ENCODE peak calls at places on chromosomes 16 and 17, in ten cellular contexts. M is HCT116; G is kidney epithelial cell; L is prostate gland; N is heart right ventricle; O is IMR-90; B is CD8-positive, alpha-beta T cell; R is endothelial cell of umbilical vein; E is CD4-positive, alpha-beta memory T cell; Q is mesenchymal stem cell. A is an unnamed sample.

GRCh38 chr16:46620265-46621005 is 744 bp downstream of the SHCBP1 start:
- DNase-seq in M (no peak), G (no peak), L (no peak), N (no peak), O (no peak), B (no peak), R (peak), E (no peak), Q (peak), A (no peak)

GRCh38 chr17:76530826-76531500 is 6.5 kb downstream of the CYGB start:
- DNase-seq in M (no peak), G (no peak), L (no peak), N (no peak), O (no peak), B (no peak), R (no peak), E (no peak), Q (no peak), A (no peak)

GRCh38 chr17:8150194-8151119 is 1.7 kb downstream of the PER1 start:
- DNase-seq in M (no peak), G (no peak), L (no peak), N (peak), O (no peak), B (no peak), R (no peak), E (no peak), Q (no peak), A (no peak)

GRCh38 chr17:48488548-48489106 is 42.2 kb downstream of the HOXB1 start:
- DNase-seq in M (no peak), G (no peak), L (no peak), N (no peak), O (no peak), B (no peak), R (no peak), E (no peak), Q (no peak), A (no peak)

GRCh38 chr17:3964203-3965122 is at the start of gene ATP2A3:
- DNase-seq in M (no peak), G (no peak), L (no peak), N (no peak), O (no peak), B (peak), R (no peak), E (peak), Q (peak), A (no peak)

GRCh38 chr17:77528516-77529327 is 388.0 kb downstream of the SEC14L1 start:
- DNase-seq in M (no peak), G (no peak), L (no peak), N (no peak), O (no peak), B (no peak), R (no peak), E (no peak), Q (no peak), A (no peak)

GRCh38 chr16:31451681-31452351 is 7.5 kb upstream of the ARMC5 start:
- DNase-seq in M (peak), G (no peak), L (peak), N (peak), O (peak), B (no peak), R (peak), E (no peak), Q (peak), A (no peak)

GRCh38 chr16:51149721-51150158 is 1.3 kb downstream of the SALL1 start:
- DNase-seq in M (no peak), G (no peak), L (no peak), N (no peak), O (no peak), B (no peak), R (no peak), E (no peak), Q (peak), A (no peak)

GRCh38 chr17:18184143-18185007 is 747 bp downstream of the ALKBH5 start:
- DNase-seq in M (no peak), G (no peak), L (peak), N (peak), O (peak), B (peak), R (peak), E (peak), Q (peak), A (peak)

GRCh38 chr17:67013891-67014290 is 30.5 kb upstream of the CACNG1 start:
- DNase-seq in M (no peak), G (no peak), L (no peak), N (no peak), O (no peak), B (no peak), R (no peak), E (no peak), Q (no peak), A (no peak)

GRCh38 chr16:3383045-3383448 is 17.8 kb downstream of the ZSCAN32 start:
- DNase-seq in M (no peak), G (no peak), L (no peak), N (no peak), O (no peak), B (no peak), R (no peak), E (no peak), Q (peak), A (no peak)
- H3K4me3 ChIP-seq in M (no peak), G (no peak), L (no peak), N (no peak), O (no peak), B (peak), R (no peak), E (peak), Q (peak), A (no peak)

GRCh38 chr17:39196191-39196819 is 1.2 kb downstream of the CACNB1 start:
- DNase-seq in M (no peak), G (no peak), L (no peak), N (no peak), O (no peak), B (no peak), R (no peak), E (no peak), Q (no peak), A (no peak)

GRCh38 chr17:39194089-39194984 is 3.1 kb downstream of the CACNB1 start:
- DNase-seq in M (no peak), G (no peak), L (no peak), N (peak), O (peak), B (no peak), R (no peak), E (no peak), Q (peak), A (peak)

GRCh38 chr17:39196820-39197331 is 593 bp downstream of the CACNB1 start:
- DNase-seq in M (no peak), G (no peak), L (no peak), N (peak), O (no peak), B (no peak), R (no peak), E (no peak), Q (no peak), A (peak)

GRCh38 chr17:39194985-39195524 is 2.4 kb downstream of the CACNB1 start:
- DNase-seq in M (no peak), G (no peak), L (no peak), N (no peak), O (no peak), B (no peak), R (no peak), E (no peak), Q (no peak), A (no peak)

DNA sequence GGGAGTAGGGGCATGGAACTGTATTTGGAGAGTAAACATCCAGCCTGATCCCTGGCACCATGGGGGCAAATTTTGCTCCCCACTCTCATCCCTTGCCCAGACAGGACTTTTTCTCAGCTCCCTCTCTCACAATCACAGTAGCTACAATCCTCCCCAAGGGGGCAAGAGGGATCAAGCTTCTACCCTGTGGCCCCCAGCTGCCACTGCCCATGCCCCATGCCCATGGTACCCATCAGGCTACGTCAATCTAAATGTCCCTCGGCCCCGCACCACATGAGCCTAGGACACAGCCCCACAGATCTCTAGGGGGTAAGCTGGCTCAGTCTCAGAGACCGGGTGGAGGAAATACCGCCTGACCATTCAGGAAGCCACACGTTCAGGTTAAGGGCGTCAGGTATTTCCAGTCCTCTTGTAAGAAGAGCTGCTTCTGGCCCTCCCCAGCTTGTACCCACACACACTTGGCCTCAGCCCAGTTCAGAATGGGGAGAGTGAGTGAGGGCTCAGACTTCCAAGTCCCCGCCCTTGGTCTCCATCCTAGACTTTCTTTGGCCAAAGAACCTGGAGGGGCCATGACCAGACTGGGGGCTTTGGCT is 1.8 kb downstream of the CACNB1 start:
- DNase-seq in M (no peak), G (no peak), L (no peak), N (no peak), O (no peak), B (no peak), R (no peak), E (peak), Q (no peak), A (peak)
- H3K4me3 ChIP-seq in M (no peak), G (no peak), L (no peak), N (no peak), O (no peak), B (no peak), R (no peak), E (peak), Q (peak), A (no peak)

GRCh38 chr17:57467801-57468200 is 211.5 kb downstream of the MSI2 start:
- DNase-seq in M (no peak), G (no peak), L (no peak), N (no peak), O (no peak), B (no peak), R (no peak), E (no peak), Q (no peak), A (no peak)
- H3K4me3 ChIP-seq in M (no peak), G (no peak), L (no peak), N (no peak), O (no peak), B (no peak), R (no peak), E (no peak), Q (no peak), A (no peak)

DNA sequence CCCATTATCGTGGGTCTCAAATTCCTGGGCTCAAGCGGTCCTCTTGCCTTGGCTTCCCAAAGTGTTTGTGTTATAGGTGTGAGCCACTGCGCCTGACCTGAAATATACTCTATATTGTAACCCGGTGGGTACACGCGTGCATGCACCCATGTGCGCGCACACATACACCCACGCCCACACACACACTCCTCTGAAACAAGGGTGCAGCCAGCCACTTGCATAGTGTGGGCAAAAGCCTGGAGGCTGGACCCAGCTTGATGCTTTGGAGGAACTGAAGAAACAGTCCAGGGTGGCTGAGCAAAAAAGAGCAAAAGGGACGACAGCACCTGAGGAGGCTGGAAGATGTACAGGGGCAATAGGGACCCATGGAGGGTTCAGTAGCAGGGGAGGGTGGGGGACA is 29.9 kb downstream of the NAGPA start:
- DNase-seq in M (no peak), G (no peak), L (no peak), N (no peak), O (no peak), B (no peak), R (no peak), E (no peak), Q (no peak), A (no peak)
- H3K4me3 ChIP-seq in M (no peak), G (no peak), L (no peak), N (peak), O (no peak), B (no peak), R (no peak), E (no peak), Q (no peak), A (no peak)

DNA sequence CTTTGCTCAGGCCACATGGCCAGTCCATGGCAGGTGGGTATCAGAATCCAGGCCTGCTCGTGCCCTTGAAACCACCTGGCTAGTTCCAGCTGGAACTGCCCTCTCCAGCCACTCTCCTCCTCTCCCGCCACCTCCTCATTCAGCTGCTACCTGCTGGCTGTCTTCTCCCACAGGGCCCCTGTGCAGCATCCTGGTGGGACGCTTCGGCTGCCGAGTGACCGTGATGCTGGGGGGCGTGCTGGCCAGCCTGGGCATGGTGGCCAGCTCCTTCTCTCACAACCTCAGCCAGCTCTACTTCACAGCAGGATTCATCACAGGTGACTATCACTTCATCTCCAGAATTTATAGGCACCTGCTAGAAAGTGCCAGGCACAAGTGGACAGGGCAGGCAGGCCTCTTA is 10.1 kb downstream of the SLC16A5 start:
- DNase-seq in M (no peak), G (no peak), L (no peak), N (no peak), O (no peak), B (no peak), R (no peak), E (no peak), Q (no peak), A (no peak)
- H3K4me3 ChIP-seq in M (no peak), G (no peak), L (no peak), N (no peak), O (no peak), B (no peak), R (no peak), E (no peak), Q (no peak), A (no peak)

DNA sequence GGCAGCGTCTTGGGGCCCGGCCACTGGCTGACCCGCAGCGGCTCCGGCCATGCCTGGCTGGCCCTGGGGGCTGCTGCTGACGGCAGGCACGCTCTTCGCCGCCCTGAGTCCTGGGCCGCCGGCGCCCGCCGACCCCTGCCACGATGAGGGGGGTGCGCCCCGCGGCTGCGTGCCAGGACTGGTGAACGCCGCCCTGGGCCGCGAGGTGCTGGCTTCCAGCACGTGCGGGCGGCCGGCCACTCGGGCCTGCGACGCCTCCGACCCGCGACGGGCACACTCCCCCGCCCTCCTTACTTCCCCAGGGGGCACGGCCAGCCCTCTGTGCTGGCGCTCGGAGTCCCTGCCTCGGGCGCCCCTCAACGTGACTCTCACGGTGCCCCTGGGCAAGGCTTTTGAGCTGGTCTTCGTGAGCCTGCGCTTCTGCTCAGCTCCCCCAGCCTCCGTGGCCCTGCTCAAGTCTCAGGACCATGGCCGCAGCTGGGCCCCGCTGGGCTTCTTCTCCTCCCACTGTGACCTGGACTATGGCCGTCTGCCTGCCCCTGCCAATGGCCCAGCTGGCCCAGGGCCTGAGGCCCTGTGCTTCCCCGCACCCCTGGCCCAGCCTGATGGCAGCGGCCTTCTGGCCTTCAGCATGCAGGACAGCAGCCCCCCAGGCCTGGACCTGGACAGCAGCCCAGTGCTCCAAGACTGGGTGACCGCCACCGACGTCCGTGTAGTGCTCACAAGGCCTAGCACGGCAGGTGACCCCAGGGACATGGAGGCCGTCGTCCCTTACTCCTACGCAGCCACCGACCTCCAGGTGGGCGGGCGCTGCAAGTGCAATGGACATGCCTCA is 773 bp downstream of the NTN3 start:
- DNase-seq in M (no peak), G (no peak), L (no peak), N (no peak), O (no peak), B (no peak), R (no peak), E (no peak), Q (no peak), A (no peak)
- H3K4me3 ChIP-seq in M (no peak), G (peak), L (no peak), N (peak), O (peak), B (no peak), R (no peak), E (no peak), Q (no peak), A (no peak)

GRCh38 chr17:27489045-27489715 is 32.9 kb downstream of the KSR1 start:
- DNase-seq in M (no peak), G (no peak), L (peak), N (peak), O (peak), B (no peak), R (no peak), E (no peak), Q (peak), A (peak)
- H3K4me3 ChIP-seq in M (no peak), G (no peak), L (no peak), N (no peak), O (no peak), B (no peak), R (no peak), E (no peak), Q (peak), A (no peak)

A was measured in lung.